ENCODE peak calls at places on chromosomes 12 and 14, in five cellular contexts. One of them, this sample, is unnamed.

GRCh38 chr12:123253606-123254459 is 17.8 kb downstream of the CDK2AP1 start:
- DNase-seq in fibroblast of lung: no peak
- DNase-seq in heart right ventricle: peak
- DNase-seq in stomach: peak
- DNase-seq in AG09309: no peak
- DNase-seq in this sample: no peak

GRCh38 chr12:110314308-110314707 is 33.3 kb downstream of the ATP2A2 start:
- DNase-seq in fibroblast of lung: peak
- DNase-seq in heart right ventricle: no peak
- DNase-seq in stomach: no peak
- DNase-seq in AG09309: peak
- DNase-seq in this sample: no peak

GRCh38 chr12:49296836-49297694 is 2.1 kb downstream of the PRPH start:
- DNase-seq in fibroblast of lung: no peak
- DNase-seq in heart right ventricle: no peak
- DNase-seq in stomach: peak
- DNase-seq in AG09309: no peak
- DNase-seq in this sample: peak

GRCh38 chr12:112841891-112842290 is 50.3 kb downstream of the RPH3A start:
- DNase-seq in fibroblast of lung: peak
- DNase-seq in heart right ventricle: no peak
- DNase-seq in stomach: no peak
- DNase-seq in AG09309: no peak
- DNase-seq in this sample: no peak

GRCh38 chr12:21823581-21823980 is 49.1 kb upstream of the KCNJ8 start:
- DNase-seq in fibroblast of lung: peak
- DNase-seq in heart right ventricle: peak
- DNase-seq in stomach: no peak
- DNase-seq in AG09309: no peak
- DNase-seq in this sample: no peak

GRCh38 chr12:101051151-101051550 is 158.9 kb downstream of the SLC5A8 start:
- DNase-seq in fibroblast of lung: peak
- DNase-seq in heart right ventricle: no peak
- DNase-seq in stomach: no peak
- DNase-seq in AG09309: peak
- DNase-seq in this sample: no peak

GRCh38 chr12:54240971-54241588 is 38.8 kb downstream of the CBX5 start:
- DNase-seq in fibroblast of lung: no peak
- DNase-seq in heart right ventricle: no peak
- DNase-seq in stomach: no peak
- DNase-seq in AG09309: no peak
- DNase-seq in this sample: no peak

GRCh38 chr14:85528080-85528881 is 1.7 kb upstream of the FLRT2 start:
- DNase-seq in fibroblast of lung: peak
- DNase-seq in heart right ventricle: no peak
- DNase-seq in stomach: peak
- DNase-seq in AG09309: peak
- DNase-seq in this sample: no peak

GRCh38 chr14:68780358-68781160 is 12.3 kb downstream of the ZFP36L1 start:
- DNase-seq in fibroblast of lung: peak
- DNase-seq in heart right ventricle: peak
- DNase-seq in stomach: peak
- DNase-seq in AG09309: no peak
- DNase-seq in this sample: peak

GRCh38 chr14:105883066-105884005 is 357.0 kb downstream of the TMEM121 start:
- DNase-seq in fibroblast of lung: no peak
- DNase-seq in heart right ventricle: peak
- DNase-seq in stomach: peak
- DNase-seq in AG09309: no peak
- DNase-seq in this sample: no peak

GRCh38 chr12:96906849-96907664 is at the start of gene NEDD1:
- DNase-seq in fibroblast of lung: peak
- DNase-seq in heart right ventricle: peak
- DNase-seq in stomach: peak
- DNase-seq in AG09309: no peak
- DNase-seq in this sample: peak

GRCh38 chr12:96901175-96901574 is 5.9 kb upstream of the NEDD1 start:
- DNase-seq in fibroblast of lung: no peak
- DNase-seq in heart right ventricle: no peak
- DNase-seq in stomach: no peak
- DNase-seq in AG09309: no peak
- DNase-seq in this sample: no peak

GRCh38 chr12:96907681-96908163 is 665 bp downstream of the NEDD1 start:
- DNase-seq in fibroblast of lung: peak
- DNase-seq in heart right ventricle: peak
- DNase-seq in stomach: no peak
- DNase-seq in AG09309: no peak
- DNase-seq in this sample: peak

GRCh38 chr12:96906498-96906848 is 584 bp upstream of the NEDD1 start:
- DNase-seq in fibroblast of lung: no peak
- DNase-seq in heart right ventricle: no peak
- DNase-seq in stomach: no peak
- DNase-seq in AG09309: no peak
- DNase-seq in this sample: no peak

GRCh38 chr12:96902076-96902475 is 5.0 kb upstream of the NEDD1 start:
- DNase-seq in fibroblast of lung: no peak
- DNase-seq in heart right ventricle: no peak
- DNase-seq in stomach: no peak
- DNase-seq in AG09309: no peak
- DNase-seq in this sample: no peak
- TF ChIP-seq CTCF in fibroblast of lung: peak
- TF ChIP-seq CTCF in heart right ventricle: no peak
- TF ChIP-seq CTCF in stomach: no peak
- TF ChIP-seq CTCF in AG09309: no peak
- TF ChIP-seq CTCF in this sample: no peak

GRCh38 chr12:4908694-4909396 is 860 bp upstream of the KCNA1 start:
- DNase-seq in fibroblast of lung: peak
- DNase-seq in heart right ventricle: no peak
- DNase-seq in stomach: no peak
- DNase-seq in AG09309: no peak
- DNase-seq in this sample: peak

GRCh38 chr12:4911316-4911994 is 1.8 kb downstream of the KCNA1 start:
- DNase-seq in fibroblast of lung: no peak
- DNase-seq in heart right ventricle: no peak
- DNase-seq in stomach: no peak
- DNase-seq in AG09309: no peak
- DNase-seq in this sample: no peak

GRCh38 chr12:4909734-4910501 is at the start of gene KCNA1:
- DNase-seq in fibroblast of lung: peak
- DNase-seq in heart right ventricle: no peak
- DNase-seq in stomach: no peak
- DNase-seq in AG09309: no peak
- DNase-seq in this sample: no peak

GRCh38 chr12:4910502-4911315 is 1.0 kb downstream of the KCNA1 start:
- DNase-seq in fibroblast of lung: no peak
- DNase-seq in heart right ventricle: no peak
- DNase-seq in stomach: no peak
- DNase-seq in AG09309: no peak
- DNase-seq in this sample: peak

DNA sequence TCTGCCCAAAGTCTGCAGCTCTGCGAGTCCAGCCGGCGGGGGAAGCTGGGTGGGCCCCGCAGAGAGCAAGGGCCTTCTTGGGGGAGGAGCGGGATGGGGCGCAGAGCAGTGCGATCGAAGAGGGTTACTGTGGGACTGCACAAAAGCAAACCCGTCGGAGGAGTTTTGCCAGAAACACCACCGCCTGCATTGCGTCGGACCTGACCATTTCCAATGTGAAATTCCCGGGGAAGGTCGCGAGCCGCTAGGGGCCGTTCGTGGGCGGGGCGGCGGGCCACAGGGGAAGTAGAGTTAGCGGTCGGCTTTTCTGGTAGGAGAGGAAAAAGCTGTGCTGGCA is 340 bp upstream of the KCNA1 start:
- DNase-seq in fibroblast of lung: peak
- DNase-seq in heart right ventricle: no peak
- DNase-seq in stomach: no peak
- DNase-seq in AG09309: no peak
- DNase-seq in this sample: peak
- TF ChIP-seq CTCF in fibroblast of lung: no peak
- TF ChIP-seq CTCF in heart right ventricle: no peak
- TF ChIP-seq CTCF in stomach: no peak
- TF ChIP-seq CTCF in AG09309: no peak
- TF ChIP-seq CTCF in this sample: no peak

DNA sequence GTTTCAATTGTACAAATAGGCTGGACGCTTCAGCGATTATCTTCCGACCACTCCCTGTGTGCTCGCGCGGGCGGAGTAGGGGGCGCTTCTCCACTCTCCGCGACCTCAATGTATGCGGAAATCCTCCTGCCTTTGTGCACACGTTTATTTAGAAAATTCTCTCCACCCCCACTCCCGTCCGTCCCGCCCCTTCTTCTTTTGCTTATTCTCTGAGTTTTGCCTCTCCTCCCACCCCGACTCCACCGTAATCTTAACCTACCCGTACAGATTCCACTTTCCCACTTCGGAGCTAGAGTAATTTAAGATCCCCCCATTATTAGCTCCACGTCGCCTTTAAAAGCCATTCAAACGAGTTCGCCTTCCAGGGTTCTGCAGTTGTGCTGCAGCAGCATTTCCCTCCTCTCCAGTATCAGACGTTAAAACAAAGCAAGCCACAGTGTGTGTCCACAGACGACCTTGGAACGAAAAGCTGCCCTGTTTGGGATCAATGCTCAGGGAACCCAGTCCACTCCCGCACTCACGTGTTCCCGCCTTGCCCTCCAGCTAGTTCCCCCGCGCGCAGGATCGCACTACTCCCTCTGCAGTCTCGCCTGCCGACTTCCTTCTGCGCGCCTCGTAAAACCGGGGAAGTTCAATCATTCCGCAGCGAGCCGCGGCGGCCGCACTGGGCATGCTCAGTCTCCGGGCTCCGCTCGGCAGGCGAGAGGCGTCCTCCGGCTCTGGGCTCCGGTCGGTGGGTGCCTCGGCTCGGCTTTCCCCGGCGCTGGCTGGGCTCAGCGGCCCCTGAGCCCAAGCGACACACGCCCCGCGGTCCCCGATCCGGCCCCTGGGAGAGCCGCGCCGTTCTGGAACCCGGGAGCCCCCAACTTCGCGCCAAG is at the start of gene ANO6:
- DNase-seq in fibroblast of lung: peak
- DNase-seq in heart right ventricle: peak
- DNase-seq in stomach: peak
- DNase-seq in AG09309: no peak
- DNase-seq in this sample: peak
- TF ChIP-seq CTCF in fibroblast of lung: peak
- TF ChIP-seq CTCF in heart right ventricle: no peak
- TF ChIP-seq CTCF in stomach: no peak
- TF ChIP-seq CTCF in AG09309: peak
- TF ChIP-seq CTCF in this sample: no peak

GRCh38 chr12:132461526-132461925 is 28.4 kb upstream of the FBRSL1 start:
- DNase-seq in fibroblast of lung: peak
- DNase-seq in heart right ventricle: no peak
- DNase-seq in stomach: no peak
- DNase-seq in AG09309: no peak
- DNase-seq in this sample: no peak

GRCh38 chr12:132459270-132459669 is 30.7 kb upstream of the FBRSL1 start:
- DNase-seq in fibroblast of lung: no peak
- DNase-seq in heart right ventricle: no peak
- DNase-seq in stomach: no peak
- DNase-seq in AG09309: no peak
- DNase-seq in this sample: no peak

GRCh38 chr12:132462778-132463177 is 27.2 kb upstream of the FBRSL1 start:
- DNase-seq in fibroblast of lung: no peak
- DNase-seq in heart right ventricle: no peak
- DNase-seq in stomach: no peak
- DNase-seq in AG09309: no peak
- DNase-seq in this sample: no peak

GRCh38 chr12:132458441-132459225 is 31.3 kb upstream of the FBRSL1 start:
- DNase-seq in fibroblast of lung: no peak
- DNase-seq in heart right ventricle: no peak
- DNase-seq in stomach: no peak
- DNase-seq in AG09309: no peak
- DNase-seq in this sample: no peak

GRCh38 chr12:132460571-132460970 is 29.4 kb upstream of the FBRSL1 start:
- DNase-seq in fibroblast of lung: no peak
- DNase-seq in heart right ventricle: no peak
- DNase-seq in stomach: no peak
- DNase-seq in AG09309: no peak
- DNase-seq in this sample: peak
- TF ChIP-seq CTCF in fibroblast of lung: peak
- TF ChIP-seq CTCF in heart right ventricle: no peak
- TF ChIP-seq CTCF in stomach: no peak
- TF ChIP-seq CTCF in AG09309: peak
- TF ChIP-seq CTCF in this sample: peak

GRCh38 chr14:44979740-44980346 is 17.9 kb downstream of the TOGARAM1 start:
- DNase-seq in fibroblast of lung: peak
- DNase-seq in heart right ventricle: peak
- DNase-seq in stomach: peak
- DNase-seq in AG09309: no peak
- DNase-seq in this sample: no peak

GRCh38 chr14:44979273-44979672 is 17.3 kb downstream of the TOGARAM1 start:
- DNase-seq in fibroblast of lung: no peak
- DNase-seq in heart right ventricle: no peak
- DNase-seq in stomach: no peak
- DNase-seq in AG09309: no peak
- DNase-seq in this sample: no peak

GRCh38 chr14:44982594-44982993 is 20.6 kb downstream of the TOGARAM1 start:
- DNase-seq in fibroblast of lung: peak
- DNase-seq in heart right ventricle: no peak
- DNase-seq in stomach: no peak
- DNase-seq in AG09309: no peak
- DNase-seq in this sample: no peak

GRCh38 chr14:44981198-44981597 is 19.2 kb downstream of the TOGARAM1 start:
- DNase-seq in fibroblast of lung: no peak
- DNase-seq in heart right ventricle: no peak
- DNase-seq in stomach: no peak
- DNase-seq in AG09309: no peak
- DNase-seq in this sample: no peak
- TF ChIP-seq CTCF in fibroblast of lung: no peak
- TF ChIP-seq CTCF in heart right ventricle: no peak
- TF ChIP-seq CTCF in stomach: no peak
- TF ChIP-seq CTCF in AG09309: no peak
- TF ChIP-seq CTCF in this sample: no peak

DNA sequence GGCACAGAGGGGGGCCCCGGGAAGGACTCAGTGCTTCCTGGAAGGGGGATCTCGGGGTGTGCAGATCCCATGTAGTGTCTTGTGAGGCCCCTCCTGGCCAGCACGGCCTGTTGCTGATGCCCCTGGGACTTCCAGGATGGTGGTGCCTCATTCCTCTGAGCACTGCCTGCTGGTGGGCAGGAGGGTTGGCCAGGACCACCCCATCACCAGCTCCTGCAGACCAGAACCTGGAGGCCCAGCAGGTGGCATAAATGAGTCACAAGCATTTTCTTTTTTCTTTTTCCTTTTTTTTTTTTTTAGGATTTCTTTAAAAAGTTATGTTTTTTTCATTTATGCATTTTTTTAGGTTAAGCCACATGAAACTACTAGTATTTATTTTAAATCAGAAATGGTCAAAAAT is 8.0 kb downstream of the MMP17 start:
- DNase-seq in fibroblast of lung: no peak
- DNase-seq in heart right ventricle: no peak
- DNase-seq in stomach: no peak
- DNase-seq in AG09309: no peak
- DNase-seq in this sample: no peak
- TF ChIP-seq CTCF in fibroblast of lung: peak
- TF ChIP-seq CTCF in heart right ventricle: no peak
- TF ChIP-seq CTCF in stomach: no peak
- TF ChIP-seq CTCF in AG09309: peak
- TF ChIP-seq CTCF in this sample: peak